ENCODE peak calls at places on chromosome 4, in seven cellular contexts. X is fibroblast of lung, H is lower lobe of right lung, P is adrenal gland, N is uterus, T is OCI-LY7, S is gastrocnemius medialis. W is an unnamed sample. For H3K4me1 and H3K36me3, the result is how much of the 10 kb centered on the place peaks cover.

GRCh38 chr4:163164591-163164990 is 2.1 kb downstream of the NAF1 start:
- DNase-seq in X (no peak), H (no peak), P (no peak), N (no peak), T (no peak), S (no peak), W (no peak)

GRCh38 chr4:140858897-140859296 is 102.7 kb upstream of the TBC1D9 start:
- DNase-seq in X (no peak), H (no peak), P (no peak), N (no peak), T (no peak), S (no peak), W (no peak)

GRCh38 chr4:152117054-152117453 is 356.2 kb upstream of the GATB start:
- DNase-seq in X (no peak), H (no peak), P (no peak), N (no peak), T (no peak), S (no peak), W (no peak)

GRCh38 chr4:140296871-140297570 is 76.4 kb upstream of the SCOC start:
- DNase-seq in X (no peak), H (no peak), P (peak), N (peak), T (no peak), S (no peak), W (no peak)

GRCh38 chr4:113673450-113673849 is 88.1 kb downstream of the CAMK2D start:
- DNase-seq in X (no peak), H (no peak), P (no peak), N (no peak), T (peak), S (no peak), W (no peak)

GRCh38 chr4:86098691-86099090 is 261.2 kb downstream of the MAPK10 start:
- DNase-seq in X (no peak), H (no peak), P (no peak), N (no peak), T (no peak), S (no peak), W (no peak)

GRCh38 chr4:1208266-1208961 is 36.0 kb upstream of the SPON2 start:
- DNase-seq in X (no peak), H (peak), P (peak), N (peak), T (no peak), S (peak), W (peak)

GRCh38 chr4:1170805-1171305 is 1.5 kb downstream of the SPON2 start:
- DNase-seq in X (no peak), H (no peak), P (no peak), N (no peak), T (no peak), S (no peak), W (peak)

GRCh38 chr4:56215901-56216300 is 171.4 kb downstream of the AASDH start:
- DNase-seq in X (peak), H (no peak), P (peak), N (peak), T (no peak), S (no peak), W (no peak)

GRCh38 chr4:12555011-12555410 is 929.1 kb downstream of the RAB28 start:
- DNase-seq in X (peak), H (no peak), P (no peak), N (no peak), T (no peak), S (no peak), W (no peak)

GRCh38 chr4:54167508-54167907 is 61.6 kb upstream of the PDGFRA start:
- DNase-seq in X (no peak), H (no peak), P (no peak), N (no peak), T (no peak), S (no peak), W (no peak)

GRCh38 chr4:139118365-139118764 is 58.7 kb downstream of the ELF2 start:
- DNase-seq in X (no peak), H (no peak), P (no peak), N (no peak), T (no peak), S (no peak), W (no peak)
- H3K4me1 ChIP-seq in X (under half), H (under half), P (under half), N (under half), T (under half), S (under half), W (under half)

GRCh38 chr4:87114245-87115062 is 106.0 kb downstream of the KLHL8 start:
- DNase-seq in X (no peak), H (no peak), P (no peak), N (no peak), T (no peak), S (no peak), W (no peak)
- H3K27ac ChIP-seq in X (no peak), H (no peak), P (no peak), N (no peak), T (no peak), S (peak), W (no peak)

DNA sequence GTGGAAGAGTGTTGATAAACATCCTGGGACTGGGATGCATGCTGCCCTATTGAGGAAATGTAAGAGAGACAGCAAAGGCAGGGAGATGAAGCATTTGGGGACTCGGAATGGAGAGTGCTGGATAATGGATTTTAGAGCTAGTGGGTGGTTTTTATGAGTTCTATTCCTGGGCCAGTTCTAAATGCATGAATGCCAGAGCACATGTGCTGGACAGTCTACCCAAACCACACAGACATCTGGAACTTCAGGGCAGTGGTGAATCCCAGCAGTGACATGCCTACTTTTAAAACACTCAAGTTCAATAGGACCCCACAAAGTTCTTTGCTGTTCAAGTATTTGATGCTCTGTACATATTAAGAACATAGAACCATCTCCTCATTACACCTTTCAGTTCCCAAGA is 133.9 kb downstream of the CBR4 start:
- DNase-seq in X (no peak), H (no peak), P (no peak), N (no peak), T (no peak), S (no peak), W (no peak)
- H3K36me3 ChIP-seq in X (under half), H (under half), P (under half), N (under half), T (under half), S (under half), W (under half)

DNA sequence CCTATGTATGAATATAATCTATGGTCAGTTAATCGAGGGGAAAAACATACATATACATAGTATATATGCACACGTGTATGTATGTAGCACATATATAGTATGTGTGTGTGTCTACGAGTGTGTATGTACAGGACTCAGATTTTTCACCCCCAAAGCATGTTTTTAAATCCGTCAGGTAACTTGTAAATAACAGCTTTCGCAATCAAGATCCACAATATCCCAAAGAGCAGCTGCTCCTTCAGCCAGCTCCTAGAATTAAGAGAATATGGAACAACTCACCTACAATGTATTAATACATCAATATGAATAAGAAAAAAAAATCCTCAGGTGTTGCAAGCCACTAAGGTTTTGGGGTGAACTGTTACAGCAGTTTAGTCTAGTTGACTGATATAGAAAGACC is 3.5 kb downstream of the MRFAP1L1 start:
- DNase-seq in X (no peak), H (no peak), P (no peak), N (no peak), T (no peak), S (no peak), W (no peak)
- H3K4me1 ChIP-seq in X (under half), H (under half), P (under half), N (under half), T (under half), S (half or more), W (under half)

GRCh38 chr4:52641853-52642563 is 17.1 kb downstream of the USP46 start:
- DNase-seq in X (peak), H (no peak), P (no peak), N (no peak), T (no peak), S (no peak), W (no peak)
- H3K27ac ChIP-seq in X (no peak), H (no peak), P (no peak), N (peak), T (no peak), S (no peak), W (peak)

DNA sequence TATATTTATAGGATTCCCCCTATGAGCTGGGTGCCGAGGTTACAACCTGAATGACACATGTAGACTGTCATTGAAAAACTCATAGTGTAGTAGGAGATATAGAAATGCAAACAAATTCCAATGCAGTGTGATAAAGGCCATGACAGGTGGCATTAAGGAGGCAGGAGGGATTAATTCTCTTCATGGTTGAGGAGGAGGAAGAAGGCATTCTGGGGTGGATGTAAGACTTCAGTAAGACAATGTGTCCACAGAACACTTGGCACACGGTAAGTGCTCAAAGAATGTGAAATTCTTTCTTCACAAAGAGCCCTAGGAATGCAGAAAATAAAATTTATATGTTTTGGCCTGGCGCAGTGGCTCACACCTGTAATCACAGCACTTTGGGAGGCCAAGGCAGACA is 136.5 kb downstream of the RBM47 start:
- DNase-seq in X (no peak), H (no peak), P (no peak), N (no peak), T (no peak), S (no peak), W (no peak)
- H3K36me3 ChIP-seq in X (under half), H (under half), P (under half), N (under half), T (under half), S (under half), W (under half)

GRCh38 chr4:42460043-42460442 is 62.8 kb downstream of the SHISA3 start:
- DNase-seq in X (no peak), H (no peak), P (no peak), N (no peak), T (no peak), S (no peak), W (no peak)

GRCh38 chr4:42458686-42459085 is 61.4 kb downstream of the SHISA3 start:
- DNase-seq in X (no peak), H (no peak), P (no peak), N (no peak), T (no peak), S (no peak), W (no peak)

GRCh38 chr4:42452823-42453222 is 55.5 kb downstream of the SHISA3 start:
- DNase-seq in X (no peak), H (no peak), P (no peak), N (no peak), T (no peak), S (no peak), W (no peak)

GRCh38 chr4:42453612-42454011 is 56.3 kb downstream of the SHISA3 start:
- DNase-seq in X (no peak), H (no peak), P (no peak), N (no peak), T (no peak), S (no peak), W (no peak)

GRCh38 chr4:42454755-42455154 is 57.5 kb downstream of the SHISA3 start:
- DNase-seq in X (no peak), H (no peak), P (peak), N (no peak), T (no peak), S (no peak), W (no peak)
- H3K4me1 ChIP-seq in X (under half), H (under half), P (under half), N (under half), T (under half), S (under half), W (under half)

DNA sequence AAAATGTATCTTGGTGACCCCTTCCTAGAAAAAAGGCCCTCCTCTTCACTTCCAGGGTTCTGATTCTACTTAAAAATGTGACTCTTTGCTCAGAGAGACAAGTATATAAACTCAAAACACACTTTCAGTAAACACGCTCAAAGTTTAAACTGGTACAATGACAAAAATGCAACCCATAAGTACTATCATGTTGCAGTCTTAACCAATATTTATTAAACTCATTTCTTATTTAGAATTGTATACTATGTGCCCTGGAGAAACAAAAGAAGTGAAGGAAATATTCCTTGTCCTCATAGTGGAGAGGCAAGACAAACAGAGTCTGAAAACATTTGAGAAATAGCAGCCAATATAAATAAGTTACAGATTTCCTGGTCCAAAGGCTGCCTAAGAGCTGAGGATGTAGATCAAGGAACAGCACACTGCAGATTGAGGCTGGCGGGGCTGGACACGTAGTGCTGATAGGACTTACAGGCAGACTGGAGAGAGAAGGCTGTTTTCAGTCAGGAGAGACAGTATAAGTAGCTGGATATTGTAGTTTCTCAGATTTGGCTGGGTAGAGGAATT is 39.1 kb upstream of the ANXA3 start:
- DNase-seq in X (no peak), H (peak), P (no peak), N (no peak), T (no peak), S (no peak), W (peak)
- H3K27ac ChIP-seq in X (no peak), H (no peak), P (no peak), N (no peak), T (no peak), S (no peak), W (no peak)